ENCODE peak calls at places on chromosomes 16 and 17, in five cellular contexts. B is HCT116, P is K562, K is sigmoid colon, L is H1. Z is an unnamed sample.

GRCh38 chr16:48503779-48504178 is 106.2 kb downstream of the N4BP1 start:
- DNase-seq in B (no peak), P (no peak), K (peak; percentile 85), L (no peak), Z (peak; percentile 70)

GRCh38 chr16:66705790-66706505 is 9.4 kb upstream of the CMTM4 start:
- DNase-seq in B (no peak), P (no peak), K (peak; percentile 81), L (no peak), Z (no peak)

GRCh38 chr16:85445779-85446222 is 167.3 kb upstream of the GSE1 start:
- DNase-seq in B (no peak), P (no peak), K (peak; percentile 84), L (no peak), Z (no peak)

GRCh38 chr16:15947983-15948509 is 1.4 kb upstream of the ABCC1 start:
- DNase-seq in B (no peak), P (no peak), K (no peak), L (no peak), Z (no peak)

GRCh38 chr16:75147968-75148310 is 385 bp upstream of the ZFP1 start:
- DNase-seq in B (no peak), P (no peak), K (no peak), L (no peak), Z (no peak)

GRCh38 chr16:57950382-57950781 is 20.5 kb downstream of the CNGB1 start:
- DNase-seq in B (no peak), P (no peak), K (no peak), L (no peak), Z (no peak)

GRCh38 chr17:75240394-75241142 is 20.8 kb downstream of the GGA3 start:
- DNase-seq in B (peak; percentile 35), P (peak; percentile 82), K (no peak), L (peak; percentile 91), Z (no peak)

GRCh38 chr17:72600934-72601333 is 480.1 kb downstream of the SOX9 start:
- DNase-seq in B (no peak), P (no peak), K (no peak), L (no peak), Z (no peak)

GRCh38 chr16:64339052-64339770 is 782.7 kb downstream of the CDH11 start:
- DNase-seq in B (no peak), P (no peak), K (no peak), L (no peak), Z (no peak)

GRCh38 chr17:9499041-9499440 is 76.6 kb downstream of the STX8 start:
- DNase-seq in B (no peak), P (no peak), K (no peak), L (no peak), Z (no peak)

GRCh38 chr16:25155553-25156460 is 44.3 kb downstream of the LCMT1 start:
- DNase-seq in B (no peak), P (no peak), K (no peak), L (no peak), Z (no peak)

GRCh38 chr16:1884155-1884760 is 12.3 kb upstream of the MEIOB start:
- DNase-seq in B (peak; percentile 48), P (peak; percentile 59), K (no peak), L (no peak), Z (no peak)

GRCh38 chr17:62179525-62180161 is 114.6 kb upstream of the MED13 start:
- DNase-seq in B (peak; percentile 88), P (peak; percentile 40), K (no peak), L (no peak), Z (no peak)

GRCh38 chr17:42798383-42799380 is at the start of the genes CNTD1 and COA3:
- DNase-seq in B (peak; percentile 86), P (peak; percentile 87), K (peak; percentile 92), L (peak; percentile 93), Z (peak; percentile 90)

GRCh38 chr17:61398721-61399130 is 917 bp upstream of the TBX2 start:
- DNase-seq in B (no peak), P (no peak), K (no peak), L (no peak), Z (no peak)

GRCh38 chr16:17803625-17804410 is 333.1 kb upstream of the XYLT1 start:
- DNase-seq in B (no peak), P (no peak), K (no peak), L (no peak), Z (no peak)

GRCh38 chr17:55710410-55710809 is 12.3 kb downstream of the TMEM100 start:
- DNase-seq in B (no peak), P (no peak), K (no peak), L (no peak), Z (no peak)

GRCh38 chr17:39672522-39673334 is 4.5 kb downstream of the PNMT start:
- DNase-seq in B (no peak), P (no peak), K (no peak), L (no peak), Z (no peak)

GRCh38 chr17:34644941-34645550 is 65.7 kb downstream of the TMEM132E start:
- DNase-seq in B (no peak), P (no peak), K (no peak), L (no peak), Z (no peak)

GRCh38 chr17:82285141-82285540 is 11.6 kb upstream of the CSNK1D start:
- DNase-seq in B (no peak), P (no peak), K (no peak), L (no peak), Z (no peak)

GRCh38 chr17:69084911-69085310 is 24.2 kb upstream of the ABCA9 start:
- DNase-seq in B (peak; percentile 81), P (peak; percentile 22), K (no peak), L (peak; percentile 73), Z (no peak)
- TF ChIP-seq CTCF in B (peak; percentile 85), P (peak; percentile 25), K (no peak), L (peak; percentile 61), Z (peak; percentile 25)

GRCh38 chr17:41583137-41584127 is 3.3 kb downstream of the KRT14 start:
- DNase-seq in B (no peak), P (peak; percentile 30), K (no peak), L (no peak), Z (peak; percentile 54)
- TF ChIP-seq POLR2AphosphoS5 in B (no peak), P (no peak), K (no peak), L (no peak), Z (no peak)

GRCh38 chr17:67290994-67291362 is 46.0 kb upstream of the HELZ start:
- DNase-seq in B (no peak), P (no peak), K (no peak), L (no peak), Z (no peak)
- TF ChIP-seq POLR2A in B (no peak), P (no peak), K (no peak), L (no peak), Z (no peak)

DNA sequence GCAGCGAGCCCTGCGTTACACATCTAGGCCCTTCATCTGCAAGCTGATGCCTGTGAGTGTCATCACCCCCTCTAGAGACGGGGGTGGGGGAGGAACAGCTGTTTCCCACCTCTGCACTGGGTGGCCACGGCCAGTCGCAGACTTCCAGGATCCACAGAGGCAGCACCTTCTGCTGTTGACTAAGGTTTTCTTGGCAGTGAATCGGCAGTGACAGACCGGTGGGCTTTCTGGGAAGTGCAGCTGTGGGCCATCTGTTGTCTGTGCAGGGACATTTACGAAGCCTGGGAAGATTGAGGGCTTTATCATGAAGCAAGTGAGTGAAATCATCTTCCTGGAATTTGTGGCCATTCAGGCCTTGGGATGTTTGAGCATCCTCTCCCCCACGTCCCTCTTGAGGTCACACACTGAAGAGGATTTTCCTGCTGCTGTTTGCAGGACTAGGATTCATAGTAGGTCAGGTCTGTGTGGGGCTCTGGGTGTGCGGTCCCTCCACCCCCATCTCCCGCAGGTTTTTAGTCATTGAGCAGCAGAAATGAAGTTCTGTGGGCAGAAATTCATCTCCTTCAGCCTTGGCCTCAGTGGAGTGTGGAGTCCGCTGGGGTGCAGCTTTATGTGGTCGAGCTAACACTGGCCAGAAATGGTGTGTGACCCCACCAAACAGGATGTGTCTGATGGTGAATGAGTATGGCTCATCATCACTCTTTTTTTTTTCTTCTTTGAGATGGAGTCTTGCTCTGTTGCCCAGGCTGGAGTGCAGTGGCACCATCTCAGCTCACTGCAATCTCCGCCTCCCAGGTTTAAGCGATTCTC is 12.0 kb downstream of the PGS1 start:
- DNase-seq in B (no peak), P (no peak), K (peak; percentile 83), L (no peak), Z (no peak)
- TF ChIP-seq CTCF in B (peak; percentile 39), P (no peak), K (no peak), L (peak; percentile 26), Z (no peak)

GRCh38 chr16:3979070-3979469 is 98.6 kb upstream of the CREBBP start:
- DNase-seq in B (no peak), P (no peak), K (no peak), L (no peak), Z (no peak)
- TF ChIP-seq POLR2AphosphoS5 in B (no peak), P (no peak), K (no peak), L (no peak), Z (no peak)

GRCh38 chr16:27489906-27490305 is 59.8 kb downstream of the GTF3C1 start:
- DNase-seq in B (no peak), P (no peak), K (no peak), L (no peak), Z (no peak)
- TF ChIP-seq POLR2A in B (no peak), P (no peak), K (no peak), L (no peak), Z (no peak)

GRCh38 chr16:52540910-52541309 is 6.0 kb downstream of the TOX3 start:
- DNase-seq in B (no peak), P (no peak), K (no peak), L (no peak), Z (no peak)
- TF ChIP-seq CTCF in B (no peak), P (no peak), K (no peak), L (no peak), Z (no peak)

GRCh38 chr17:80730739-80731138 is 186.1 kb downstream of the RPTOR start:
- DNase-seq in B (no peak), P (no peak), K (no peak), L (no peak), Z (no peak)

GRCh38 chr17:80727409-80727755 is 182.7 kb downstream of the RPTOR start:
- DNase-seq in B (no peak), P (no peak), K (no peak), L (no peak), Z (no peak)

GRCh38 chr17:80726558-80727408 is 182.1 kb downstream of the RPTOR start:
- DNase-seq in B (no peak), P (no peak), K (no peak), L (no peak), Z (no peak)

GRCh38 chr17:80731255-80731840 is 186.7 kb downstream of the RPTOR start:
- DNase-seq in B (no peak), P (no peak), K (no peak), L (no peak), Z (no peak)

GRCh38 chr17:80729016-80729415 is 184.4 kb downstream of the RPTOR start:
- DNase-seq in B (no peak), P (no peak), K (no peak), L (no peak), Z (no peak)
- TF ChIP-seq POLR2AphosphoS5 in B (no peak), P (no peak), K (no peak), L (no peak), Z (no peak)